ENCODE peak calls at places on chromosomes 12 and 14, in nine cellular contexts. X is foreskin fibroblast, W is fibroblast of pulmonary artery, F is fibroblast of the aortic adventitia, S is astrocyte of the spinal cord, J is RWPE1, U is B cell, Q is mammary epithelial cell, R is osteocyte. G is an unnamed sample.

GRCh38 chr14:106442857-106443256 is 916.5 kb downstream of the TMEM121 start:
- DNase-seq in X (no peak), W (no peak), F (no peak), S (no peak), J (no peak), U (peak), Q (no peak), R (no peak), G (no peak)

GRCh38 chr12:14952295-14952995 is 9.0 kb downstream of the ARHGDIB start:
- DNase-seq in X (peak), W (peak), F (peak), S (peak), J (peak), U (no peak), Q (peak), R (no peak), G (peak)

GRCh38 chr12:70645494-70646317 is 8.5 kb upstream of the PTPRB start:
- DNase-seq in X (peak), W (peak), F (peak), S (peak), J (peak), U (no peak), Q (peak), R (no peak), G (peak)

GRCh38 chr14:76778546-76779215 is 17.4 kb downstream of the VASH1 start:
- DNase-seq in X (no peak), W (no peak), F (no peak), S (no peak), J (no peak), U (no peak), Q (no peak), R (no peak), G (no peak)

GRCh38 chr12:38847247-38847646 is 58.1 kb downstream of the CPNE8 start:
- DNase-seq in X (no peak), W (no peak), F (no peak), S (no peak), J (no peak), U (no peak), Q (no peak), R (no peak), G (no peak)

GRCh38 chr12:16036073-16036472 is 124.9 kb downstream of the DERA start:
- DNase-seq in X (no peak), W (no peak), F (no peak), S (no peak), J (no peak), U (no peak), Q (no peak), R (no peak), G (no peak)

GRCh38 chr14:86654558-86655184 is 1124.7 kb downstream of the FLRT2 start:
- DNase-seq in X (no peak), W (peak), F (peak), S (peak), J (peak), U (no peak), Q (peak), R (no peak), G (peak)

GRCh38 chr12:116324684-116325664 is 47.5 kb upstream of the MED13L start:
- DNase-seq in X (no peak), W (no peak), F (no peak), S (no peak), J (no peak), U (peak), Q (no peak), R (no peak), G (no peak)

GRCh38 chr12:23686095-23686494 is 263.4 kb downstream of the SOX5 start:
- DNase-seq in X (no peak), W (no peak), F (no peak), S (no peak), J (no peak), U (no peak), Q (no peak), R (no peak), G (no peak)

GRCh38 chr12:106152334-106152733 is 13.6 kb upstream of the NUAK1 start:
- DNase-seq in X (no peak), W (no peak), F (no peak), S (no peak), J (no peak), U (no peak), Q (no peak), R (no peak), G (no peak)

GRCh38 chr14:53432378-53432802 is 279.3 kb upstream of the DDHD1 start:
- DNase-seq in X (peak), W (peak), F (peak), S (peak), J (peak), U (peak), Q (peak), R (no peak), G (peak)

GRCh38 chr12:30884804-30885203 is 41.7 kb upstream of the TSPAN11 start:
- DNase-seq in X (no peak), W (no peak), F (no peak), S (no peak), J (peak), U (no peak), Q (no peak), R (no peak), G (no peak)

GRCh38 chr12:54417712-54418440 is 1.2 kb downstream of the ITGA5 start:
- DNase-seq in X (no peak), W (no peak), F (no peak), S (no peak), J (no peak), U (peak), Q (no peak), R (no peak), G (no peak)

GRCh38 chr12:46579474-46579873 is 206.9 kb upstream of the SLC38A2 start:
- DNase-seq in X (no peak), W (no peak), F (no peak), S (no peak), J (no peak), U (no peak), Q (no peak), R (no peak), G (no peak)

GRCh38 chr14:80100681-80101080 is 110.6 kb downstream of the DIO2 start:
- DNase-seq in X (no peak), W (no peak), F (no peak), S (no peak), J (no peak), U (no peak), Q (no peak), R (no peak), G (no peak)

GRCh38 chr14:100246809-100247428 is 8.0 kb downstream of the YY1 start:
- DNase-seq in X (no peak), W (peak), F (peak), S (peak), J (peak), U (no peak), Q (peak), R (no peak), G (peak)

GRCh38 chr14:51546603-51547258 is 105.0 kb upstream of the FRMD6 start:
- DNase-seq in X (no peak), W (no peak), F (no peak), S (no peak), J (no peak), U (no peak), Q (no peak), R (no peak), G (no peak)

GRCh38 chr14:23040100-23040499 is 1.9 kb upstream of the PSMB11 start:
- DNase-seq in X (no peak), W (no peak), F (no peak), S (no peak), J (no peak), U (no peak), Q (no peak), R (no peak), G (no peak)

GRCh38 chr14:36268957-36269734 is 51.3 kb downstream of the MBIP start:
- DNase-seq in X (no peak), W (no peak), F (no peak), S (no peak), J (no peak), U (no peak), Q (no peak), R (no peak), G (no peak)

GRCh38 chr12:110821917-110822316 is 24.9 kb upstream of the CCDC63 start:
- DNase-seq in X (no peak), W (no peak), F (no peak), S (no peak), J (no peak), U (no peak), Q (no peak), R (no peak), G (no peak)

GRCh38 chr12:123050331-123050809 is 69.9 kb downstream of the ARL6IP4 start:
- DNase-seq in X (peak), W (peak), F (peak), S (peak), J (peak), U (no peak), Q (peak), R (no peak), G (no peak)

GRCh38 chr12:16245199-16245598 is 32.3 kb downstream of the SLC15A5 start:
- DNase-seq in X (no peak), W (no peak), F (no peak), S (no peak), J (no peak), U (no peak), Q (no peak), R (no peak), G (no peak)

DNA sequence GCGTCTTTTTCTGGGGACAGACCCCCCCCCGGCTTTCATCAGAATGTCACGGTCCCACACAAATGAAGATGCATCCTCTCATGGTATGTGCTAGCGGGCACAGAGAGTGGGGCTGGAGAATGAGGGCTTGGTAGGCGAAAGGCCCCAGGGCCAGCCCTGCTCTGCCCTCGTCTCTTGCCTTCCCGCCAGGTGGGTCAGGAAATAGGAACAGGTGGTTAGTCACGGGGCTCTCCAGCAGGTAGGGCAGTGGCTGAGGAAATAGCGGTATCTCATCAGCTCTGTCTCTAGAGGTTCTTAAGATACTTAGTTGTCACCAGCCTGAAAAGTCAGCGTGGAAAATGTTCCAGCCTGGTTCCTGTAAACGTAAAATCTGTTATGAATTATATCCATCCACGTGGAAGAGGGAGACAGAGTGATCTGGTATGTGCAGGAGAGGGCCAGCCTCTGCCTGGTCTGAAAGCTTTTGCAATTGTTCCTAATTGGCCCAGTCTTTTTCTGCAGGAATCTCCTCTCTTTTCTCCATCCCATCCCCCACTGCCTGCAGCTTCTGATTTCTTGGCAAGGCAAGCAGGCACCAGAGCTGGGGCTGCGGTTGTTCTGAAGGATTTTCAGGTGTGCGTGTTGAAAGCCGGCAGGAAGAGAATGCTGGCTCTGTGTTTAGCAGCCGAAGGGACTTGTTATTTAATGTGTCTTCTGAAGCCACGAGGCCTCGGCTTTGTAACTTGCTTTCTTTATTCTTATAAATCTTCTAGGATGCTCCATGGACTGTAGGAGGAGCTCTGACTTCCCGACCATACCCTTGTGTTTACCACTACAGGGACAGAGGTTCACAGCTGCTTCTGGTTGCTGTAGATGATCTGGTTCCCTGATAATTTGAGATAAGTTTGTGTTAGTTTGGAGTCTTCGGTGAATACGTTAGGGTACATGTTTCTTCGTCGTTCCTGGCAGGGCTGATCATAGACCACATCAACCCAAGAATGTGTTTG is 131.1 kb downstream of the CACNA1C start:
- DNase-seq in X (peak), W (peak), F (peak), S (peak), J (no peak), U (no peak), Q (peak), R (no peak), G (no peak)
- TF ChIP-seq CTCF in X (peak), W (peak), F (peak), S (peak), J (no peak), U (no peak), Q (peak), R (peak), G (peak)

GRCh38 chr14:21711360-21711961 is 37.8 kb upstream of the OR4E1 start:
- DNase-seq in X (peak), W (peak), F (peak), S (peak), J (peak), U (peak), Q (peak), R (no peak), G (peak)
- TF ChIP-seq CTCF in X (peak), W (peak), F (peak), S (peak), J (peak), U (peak), Q (peak), R (peak), G (peak)

GRCh38 chr14:75660238-75660629 is 442 bp downstream of the ERG28 start:
- DNase-seq in X (no peak), W (no peak), F (no peak), S (no peak), J (no peak), U (no peak), Q (no peak), R (no peak), G (no peak)

GRCh38 chr14:75661499-75661814 is 411 bp downstream of the TTLL5 start:
- DNase-seq in X (no peak), W (no peak), F (no peak), S (no peak), J (no peak), U (no peak), Q (no peak), R (no peak), G (no peak)

GRCh38 chr14:75662966-75663365 is 1.9 kb downstream of the TTLL5 start:
- DNase-seq in X (peak), W (no peak), F (no peak), S (no peak), J (no peak), U (no peak), Q (no peak), R (no peak), G (no peak)

GRCh38 chr14:75658957-75659356 is 1.7 kb downstream of the ERG28 start:
- DNase-seq in X (no peak), W (no peak), F (no peak), S (no peak), J (no peak), U (no peak), Q (no peak), R (no peak), G (no peak)

DNA sequence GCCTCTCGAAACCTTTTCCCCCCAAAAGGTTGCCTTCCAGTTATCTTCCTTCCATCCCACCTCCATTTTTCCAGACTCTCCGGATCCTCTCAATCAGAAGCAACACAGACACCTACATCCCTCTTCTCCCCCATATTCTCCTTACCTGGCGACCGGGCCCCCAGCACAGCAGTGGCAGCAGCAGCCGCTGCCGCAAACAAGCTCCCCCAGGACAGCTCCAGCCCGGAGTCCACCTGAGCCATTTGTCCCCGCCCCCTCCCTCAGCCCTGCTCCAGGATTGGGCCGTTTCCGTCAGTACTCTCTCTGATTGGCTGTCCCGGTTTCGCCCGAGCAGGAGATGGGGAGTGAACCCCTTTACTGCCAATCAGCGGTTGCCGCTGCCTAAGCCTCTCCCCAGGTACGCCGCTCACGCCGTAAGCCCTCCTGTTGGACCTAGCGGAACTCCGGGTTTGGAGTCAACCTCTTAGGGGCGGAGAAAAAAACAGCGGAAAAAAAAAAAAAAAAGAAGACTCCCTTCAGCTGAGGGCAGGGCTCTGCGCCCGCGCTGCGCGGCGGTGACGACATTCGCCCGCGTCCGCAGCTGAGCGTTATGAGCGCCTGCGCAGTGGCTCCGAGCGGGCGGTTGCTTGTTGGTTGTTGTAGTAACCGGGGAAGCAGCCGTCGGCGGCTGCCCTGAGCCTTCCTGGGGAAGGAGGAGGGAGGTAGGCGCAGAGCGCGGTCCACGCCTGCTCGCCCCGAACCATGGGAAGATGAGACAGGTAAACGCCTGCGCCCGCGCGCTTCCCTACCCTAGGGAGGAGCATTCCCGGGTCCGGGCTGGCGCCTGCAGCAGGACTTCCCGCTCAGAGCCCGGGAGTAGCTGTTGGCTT is at the start of the genes ERG28 and TTLL5:
- DNase-seq in X (peak), W (peak), F (peak), S (peak), J (peak), U (peak), Q (peak), R (peak), G (peak)
- TF ChIP-seq CTCF in X (no peak), W (no peak), F (no peak), S (no peak), J (no peak), U (no peak), Q (no peak), R (no peak), G (no peak)

GRCh38 chr14:101358726-101359125 is 202.6 kb upstream of the DIO3 start:
- DNase-seq in X (no peak), W (no peak), F (no peak), S (no peak), J (no peak), U (no peak), Q (no peak), R (peak), G (no peak)

GRCh38 chr14:101358320-101358569 is 203.1 kb upstream of the DIO3 start:
- DNase-seq in X (no peak), W (no peak), F (no peak), S (no peak), J (no peak), U (no peak), Q (no peak), R (no peak), G (no peak)

GRCh38 chr14:101359221-101360044 is 201.9 kb upstream of the DIO3 start:
- DNase-seq in X (no peak), W (no peak), F (no peak), S (peak), J (no peak), U (no peak), Q (no peak), R (peak), G (no peak)

GRCh38 chr14:101357038-101357437 is 204.3 kb upstream of the DIO3 start:
- DNase-seq in X (no peak), W (no peak), F (no peak), S (no peak), J (no peak), U (no peak), Q (no peak), R (peak), G (no peak)

DNA sequence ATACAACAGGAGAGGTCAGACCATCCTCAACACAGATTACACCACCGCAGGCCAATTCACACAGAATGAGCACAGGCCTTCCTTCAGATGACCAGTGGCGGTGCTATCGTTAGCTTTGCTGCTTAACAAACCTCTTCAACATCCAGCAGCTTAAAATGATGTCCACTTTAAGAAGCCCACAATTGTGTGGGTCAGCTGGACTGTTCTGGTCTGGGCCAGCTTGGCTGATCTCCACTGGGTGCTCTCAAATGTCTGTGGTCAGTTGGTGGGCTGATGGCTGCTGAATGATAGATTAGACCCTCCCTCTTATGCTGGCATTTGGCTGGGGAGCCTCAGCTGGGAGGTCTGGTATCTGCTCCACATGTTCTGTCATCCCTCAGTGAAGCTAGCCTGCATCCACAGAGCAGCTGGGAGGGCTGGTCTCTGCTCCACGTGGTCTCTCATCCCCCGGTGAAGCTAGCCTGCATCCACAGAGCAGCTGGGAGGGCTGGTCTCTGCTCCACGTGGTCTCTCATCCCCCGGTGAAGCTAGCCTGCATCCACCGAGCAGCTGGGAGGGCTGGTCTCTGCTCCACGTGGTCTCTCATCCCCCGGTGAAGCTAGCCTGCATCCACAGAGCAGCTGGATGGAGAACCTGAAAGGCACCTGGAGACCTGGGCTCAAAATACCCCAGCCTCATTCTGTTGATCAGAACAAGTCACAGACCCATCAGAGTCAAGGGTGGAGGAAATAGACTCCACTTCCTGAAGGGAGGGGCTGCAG is 203.6 kb upstream of the DIO3 start:
- DNase-seq in X (no peak), W (no peak), F (no peak), S (no peak), J (no peak), U (no peak), Q (no peak), R (no peak), G (no peak)
- TF ChIP-seq CTCF in X (no peak), W (no peak), F (no peak), S (no peak), J (no peak), U (no peak), Q (no peak), R (no peak), G (no peak)

GRCh38 chr12:109775172-109775881 is 57.9 kb downstream of the TRPV4 start:
- DNase-seq in X (peak), W (peak), F (peak), S (peak), J (peak), U (peak), Q (peak), R (peak), G (no peak)
- TF ChIP-seq CTCF in X (peak), W (peak), F (peak), S (peak), J (peak), U (peak), Q (peak), R (peak), G (peak)

DNA sequence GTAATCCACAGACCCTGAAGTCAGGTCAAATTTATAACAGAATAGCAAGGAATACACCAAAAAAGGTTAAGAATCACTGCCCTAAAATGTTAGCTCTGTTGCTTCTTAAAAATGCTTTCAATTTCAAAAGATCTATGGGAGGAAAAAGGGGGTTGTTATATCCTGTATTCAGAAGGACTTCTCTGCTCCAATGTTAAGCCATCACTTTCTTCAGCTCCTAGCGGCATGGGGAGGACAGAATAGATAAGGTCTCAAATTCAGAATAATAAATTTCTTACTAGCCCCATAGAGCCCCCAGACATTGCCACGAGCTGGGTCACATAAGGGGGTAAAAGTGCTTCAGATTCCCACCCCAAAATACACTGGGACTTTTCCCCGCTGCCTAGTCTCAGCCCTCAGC is 49.8 kb downstream of the CPM start:
- DNase-seq in X (no peak), W (no peak), F (no peak), S (no peak), J (no peak), U (no peak), Q (no peak), R (peak), G (no peak)
- TF ChIP-seq CTCF in X (no peak), W (no peak), F (no peak), S (no peak), J (no peak), U (no peak), Q (no peak), R (no peak), G (no peak)